ENCODE peak calls at places on chromosomes 2 and 18, in four cellular contexts. X is right lobe of liver, A is ovary, N is suprapubic skin. M is an unnamed sample. For H3K27me3, the result is how much of the 10 kb centered on the place peaks cover.

GRCh38 chr2:188984680-188985079 is 10.5 kb downstream of the COL3A1 start:
- DNase-seq in A (peak), N (no peak), X (no peak), M (no peak)

GRCh38 chr2:138724296-138724695 is 55.9 kb downstream of the NXPH2 start:
- DNase-seq in N (no peak), X (no peak), A (no peak), M (no peak)

GRCh38 chr2:164504253-164504652 is 117.0 kb downstream of the GRB14 start:
- DNase-seq in N (no peak), X (no peak), A (no peak), M (no peak)

GRCh38 chr18:10524507-10525425 is 1.1 kb upstream of the NAPG start:
- DNase-seq in X (no peak), A (no peak), N (no peak), M (no peak)

GRCh38 chr2:54757496-54757895 is 34.0 kb downstream of the EML6 start:
- DNase-seq in X (no peak), N (no peak), A (no peak), M (no peak)

GRCh38 chr2:204479557-204479956 is 65.7 kb upstream of the PARD3B start:
- DNase-seq in A (no peak), N (no peak), X (no peak), M (no peak)

GRCh38 chr2:65039640-65040039 is 16.6 kb upstream of the CEP68 start:
- DNase-seq in N (no peak), A (no peak), X (no peak), M (no peak)

GRCh38 chr2:189022492-189022891 is 48.3 kb downstream of the COL3A1 start:
- DNase-seq in N (no peak), A (no peak), X (no peak), M (no peak)

GRCh38 chr18:79600141-79600540 is 79.5 kb upstream of the CTDP1 start:
- DNase-seq in N (peak), X (peak), A (peak), M (peak)

GRCh38 chr2:239114119-239114581 is 266.3 kb downstream of the TWIST2 start:
- DNase-seq in N (no peak), X (no peak), A (no peak), M (peak)

GRCh38 chr2:167186465-167186864 is 298.2 kb downstream of the XIRP2 start:
- DNase-seq in A (no peak), X (no peak), N (no peak), M (no peak)

GRCh38 chr2:27796991-27797752 is 25.7 kb downstream of the MRPL33 start:
- DNase-seq in A (no peak), N (no peak), X (no peak), M (no peak)

GRCh38 chr18:47226660-47227059 is 24.8 kb downstream of the SKOR2 start:
- DNase-seq in A (no peak), N (no peak), X (no peak), M (no peak)
- H3K27me3 ChIP-seq in A (under half), N (half or more), X (under half), M (under half)

GRCh38 chr2:237383991-237384671 is 29.8 kb downstream of the COL6A3 start:
- DNase-seq in N (no peak), A (no peak), X (no peak), M (no peak)
- TF ChIP-seq POLR2A in N (no peak), A (no peak), X (no peak), M (no peak)

GRCh38 chr2:62467100-62467474 is 38.9 kb downstream of the TMEM17 start:
- DNase-seq in X (peak), A (no peak), N (no peak), M (no peak)
- H3K27ac ChIP-seq in X (peak), A (peak), N (peak), M (no peak)

GRCh38 chr2:128950760-128951159 is 632.1 kb upstream of the HS6ST1 start:
- DNase-seq in A (no peak), X (no peak), N (no peak), M (no peak)

GRCh38 chr2:128949360-128949759 is 630.7 kb upstream of the HS6ST1 start:
- DNase-seq in N (no peak), X (no peak), A (no peak), M (no peak)
- H3K27me3 ChIP-seq in N (under half), X (under half), A (under half), M (under half)

GRCh38 chr2:96859338-96859649 is 1.5 kb upstream of the ANKRD39 start:
- DNase-seq in X (no peak), A (peak), N (peak), M (peak)
- TF ChIP-seq POLR2A in X (no peak), A (no peak), N (no peak), M (no peak)

GRCh38 chr2:60483400-60483799 is 70.1 kb downstream of the BCL11A start:
- DNase-seq in A (no peak), X (no peak), N (no peak), M (no peak)

GRCh38 chr2:60485550-60485949 is 67.9 kb downstream of the BCL11A start:
- DNase-seq in A (no peak), N (no peak), X (no peak), M (no peak)

GRCh38 chr2:60484080-60484737 is 69.2 kb downstream of the BCL11A start:
- DNase-seq in X (no peak), A (no peak), N (no peak), M (no peak)

GRCh38 chr2:60486067-60486466 is 67.4 kb downstream of the BCL11A start:
- DNase-seq in A (no peak), X (no peak), N (no peak), M (no peak)

DNA sequence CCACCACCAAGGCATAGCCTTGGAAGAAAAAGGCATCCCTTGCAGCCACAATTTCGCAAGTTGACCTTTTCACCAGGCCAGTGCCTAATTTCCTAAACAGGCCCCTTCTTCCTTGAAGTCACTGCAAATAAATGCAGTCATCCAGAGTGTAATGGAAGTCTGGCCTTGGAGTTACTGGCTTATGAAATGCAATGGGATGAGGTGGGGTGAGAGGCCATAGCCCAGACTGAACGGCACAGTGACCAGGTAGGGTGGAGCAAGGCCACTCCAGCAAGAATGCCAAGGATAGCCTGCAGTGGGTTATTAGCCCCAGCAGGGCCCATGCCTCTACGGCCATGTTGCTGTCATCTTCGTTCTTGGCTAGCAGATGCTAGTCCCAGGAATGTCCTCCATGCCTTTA is 68.4 kb downstream of the BCL11A start:
- DNase-seq in X (no peak), N (no peak), A (no peak), M (no peak)
- H3K27ac ChIP-seq in X (no peak), N (no peak), A (no peak), M (no peak)

GRCh38 chr2:119011162-119011909 is 69.3 kb downstream of the MARCO start:
- DNase-seq in X (peak), A (peak), N (no peak), M (peak)
- H3K27me3 ChIP-seq in X (under half), A (under half), N (under half), M (under half)